ENCODE peak calls at places on chromosomes 6 and 20, in five cellular contexts. I, M, B, J and Q are unnamed samples.
A peak's percentile ranks its signal among the peaks of the same experiment; 100 is the strongest.

GRCh38 chr20:59813948-59814834 is 119.2 kb downstream of the SYCP2 start:
- DNase-seq in I (no peak), M (no peak), B (no peak), J (peak; percentile 53), Q (no peak)

GRCh38 chr6:53465732-53466131 is 79.2 kb downstream of the GCLC start:
- DNase-seq in I (no peak), M (peak; percentile 34), B (no peak), J (no peak), Q (no peak)

GRCh38 chr6:75818061-75818855 is 69.2 kb downstream of the MYO6 start:
- DNase-seq in I (no peak), M (no peak), B (no peak), J (no peak), Q (no peak)

GRCh38 chr20:56171087-56172012 is 77.2 kb upstream of the MC3R start:
- DNase-seq in I (no peak), M (peak; percentile 23), B (no peak), J (no peak), Q (no peak)

GRCh38 chr6:158642097-158642601 is 2.4 kb downstream of the DYNLT1 start:
- DNase-seq in I (peak; percentile 8), M (no peak), B (peak; percentile 51), J (no peak), Q (peak; percentile 52)

GRCh38 chr6:22042713-22043112 is 254.1 kb downstream of the PRL start:
- DNase-seq in I (no peak), M (peak; percentile 37), B (no peak), J (peak; percentile 71), Q (no peak)

GRCh38 chr6:3659748-3660147 is 91.8 kb downstream of the PXDC1 start:
- DNase-seq in I (no peak), M (no peak), B (no peak), J (no peak), Q (no peak)

GRCh38 chr6:101458341-101458740 is 64.8 kb downstream of the GRIK2 start:
- DNase-seq in I (no peak), M (no peak), B (no peak), J (peak; percentile 36), Q (no peak)

GRCh38 chr6:34658605-34659218 is 37.9 kb downstream of the ILRUN start:
- DNase-seq in I (no peak), M (no peak), B (no peak), J (no peak), Q (no peak)

GRCh38 chr20:62149532-62150235 is 6.1 kb downstream of the SS18L1 start:
- DNase-seq in I (no peak), M (no peak), B (peak; percentile 58), J (no peak), Q (no peak)

GRCh38 chr20:41174373-41174772 is 37.0 kb downstream of the PLCG1 start:
- DNase-seq in I (peak; percentile 6), M (no peak), B (no peak), J (no peak), Q (peak; percentile 66)

GRCh38 chr20:41171736-41172295 is 34.5 kb downstream of the PLCG1 start:
- DNase-seq in I (no peak), M (no peak), B (no peak), J (no peak), Q (peak; percentile 50)

GRCh38 chr6:157715766-157716171 is 107.3 kb upstream of the SNX9 start:
- DNase-seq in I (no peak), M (peak; percentile 52), B (no peak), J (peak; percentile 89), Q (peak; percentile 85)

GRCh38 chr6:76351275-76351674 is 278.8 kb upstream of the IMPG1 start:
- DNase-seq in I (no peak), M (peak; percentile 63), B (no peak), J (no peak), Q (no peak)

GRCh38 chr20:36085686-36086267 is 68.8 kb upstream of the EPB41L1 start:
- DNase-seq in I (no peak), M (peak; percentile 43), B (peak; percentile 82), J (peak; percentile 86), Q (no peak)

GRCh38 chr6:167350731-167351655 is 26.1 kb downstream of the TTLL2 start:
- DNase-seq in I (peak; percentile 81), M (peak; percentile 76), B (peak; percentile 86), J (peak; percentile 81), Q (peak; percentile 73)

GRCh38 chr20:18496042-18496441 is 983 bp downstream of the RBBP9 start:
- DNase-seq in I (no peak), M (no peak), B (no peak), J (no peak), Q (no peak)

GRCh38 chr20:37346526-37347346 is 796 bp downstream of the SRC start:
- DNase-seq in I (no peak), M (no peak), B (peak; percentile 72), J (peak; percentile 82), Q (no peak)

GRCh38 chr6:155274533-155274932 is 10.7 kb downstream of the CLDN20 start:
- DNase-seq in I (no peak), M (no peak), B (no peak), J (no peak), Q (no peak)

GRCh38 chr6:27517928-27518787 is 45.3 kb upstream of the ZNF184 start:
- DNase-seq in I (no peak), M (no peak), B (no peak), J (no peak), Q (no peak)

GRCh38 chr6:24910850-24911712 is 24.7 kb downstream of the RIPOR2 start:
- DNase-seq in I (peak; percentile 50), M (peak; percentile 47), B (peak; percentile 89), J (peak; percentile 79), Q (peak; percentile 80)

GRCh38 chr6:85459224-85459901 is 9.5 kb downstream of the NT5E start:
- DNase-seq in I (no peak), M (no peak), B (no peak), J (no peak), Q (no peak)

GRCh38 chr6:11410539-11411307 is 126.8 kb upstream of the TMEM170B start:
- DNase-seq in I (no peak), M (no peak), B (no peak), J (no peak), Q (no peak)

GRCh38 chr6:132648356-132648755 is 10.6 kb downstream of the TAAR1 start:
- DNase-seq in I (no peak), M (no peak), B (no peak), J (no peak), Q (no peak)

GRCh38 chr6:116451916-116452315 is 9.3 kb upstream of the CALHM6 start:
- DNase-seq in I (no peak), M (no peak), B (no peak), J (no peak), Q (no peak)

GRCh38 chr6:147468634-147469033 is 39.9 kb upstream of the SAMD5 start:
- DNase-seq in I (no peak), M (no peak), B (no peak), J (no peak), Q (no peak)

GRCh38 chr20:21182832-21183563 is 57.1 kb downstream of the KIZ start:
- DNase-seq in I (no peak), M (no peak), B (no peak), J (peak; percentile 77), Q (no peak)

GRCh38 chr6:161101517-161101916 is 109.9 kb downstream of the MAP3K4 start:
- DNase-seq in I (no peak), M (no peak), B (no peak), J (no peak), Q (no peak)

GRCh38 chr20:61502433-61502832 is 250.4 kb downstream of the CDH4 start:
- DNase-seq in I (no peak), M (no peak), B (no peak), J (no peak), Q (no peak)

GRCh38 chr6:16163535-16164300 is 34.8 kb downstream of the MYLIP start:
- DNase-seq in I (no peak), M (no peak), B (no peak), J (no peak), Q (no peak)

GRCh38 chr6:125745281-125746018 is 4.0 kb upstream of the HEY2 start:
- DNase-seq in I (no peak), M (peak; percentile 51), B (no peak), J (no peak), Q (no peak)

GRCh38 chr20:58697201-58697866 is 4.7 kb downstream of the NPEPL1 start:
- DNase-seq in I (no peak), M (no peak), B (no peak), J (peak; percentile 43), Q (no peak)

GRCh38 chr20:11409526-11409925 is 508.2 kb upstream of the BTBD3 start:
- DNase-seq in I (no peak), M (no peak), B (no peak), J (no peak), Q (no peak)
- H3K36me3 ChIP-seq in I (no peaks in the 10 kb centered on the region), M (no peaks in the 10 kb centered on the region), B (no peaks in the 10 kb centered on the region), J (no peaks in the 10 kb centered on the region), Q (no peaks in the 10 kb centered on the region)

GRCh38 chr6:170291271-170292110 is 613 bp upstream of the DLL1 start:
- DNase-seq in I (peak; percentile 55), M (peak; percentile 62), B (peak; percentile 84), J (peak; percentile 94), Q (no peak)

GRCh38 chr6:170293411-170293844 is 2.5 kb upstream of the DLL1 start:
- DNase-seq in I (no peak), M (no peak), B (no peak), J (no peak), Q (no peak)

GRCh38 chr6:170293881-170294755 is 3.2 kb upstream of the DLL1 start:
- DNase-seq in I (no peak), M (no peak), B (no peak), J (no peak), Q (no peak)

GRCh38 chr6:170292111-170292777 is 1.4 kb upstream of the DLL1 start:
- DNase-seq in I (no peak), M (no peak), B (no peak), J (no peak), Q (no peak)

GRCh38 chr6:170292778-170293164 is 1.9 kb upstream of the DLL1 start:
- DNase-seq in I (no peak), M (no peak), B (no peak), J (no peak), Q (no peak)
- TF ChIP-seq CTCF in I (no peak), M (no peak), B (no peak), J (no peak), Q (no peak)

DNA sequence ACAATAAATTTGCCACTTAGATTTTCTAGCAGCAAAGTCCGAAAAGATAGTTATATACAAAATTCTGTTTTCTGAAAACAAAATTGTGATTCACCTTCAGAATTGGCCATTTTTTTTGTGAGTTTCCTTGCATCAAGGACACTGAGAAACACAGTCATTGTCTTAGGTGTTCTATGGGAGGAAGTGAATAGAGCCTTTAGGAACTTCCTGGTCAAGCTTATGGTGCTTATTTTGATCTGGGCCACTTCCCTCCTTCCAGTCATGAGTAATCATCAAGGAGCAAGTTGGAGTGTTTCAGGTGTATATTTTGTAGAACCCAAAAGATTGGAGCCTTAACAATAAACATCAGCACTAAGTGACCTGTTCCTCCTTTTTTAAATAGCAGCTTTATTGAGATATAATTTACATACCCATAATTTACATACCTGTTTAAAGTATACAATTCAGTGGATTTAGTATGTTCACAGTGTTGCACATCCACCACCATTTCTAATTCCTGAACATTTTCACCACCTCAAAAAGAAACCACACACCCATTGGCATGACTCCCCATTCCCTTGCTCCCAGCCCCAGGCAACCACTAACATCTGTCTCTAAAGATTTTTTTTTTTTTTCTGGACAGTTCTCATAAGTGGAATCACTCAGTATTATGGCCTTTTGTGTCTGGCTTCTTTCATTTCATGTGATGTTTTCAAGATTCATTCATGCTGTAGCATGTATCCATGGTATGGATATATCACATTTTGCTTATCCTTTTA is 17.6 kb downstream of the TMEM74B start:
- DNase-seq in I (no peak), M (no peak), B (no peak), J (no peak), Q (no peak)
- H3K36me3 ChIP-seq in I (peaks cover 43% of the 10 kb centered on the region), M (no peaks in the 10 kb centered on the region), B (peaks cover 99% of the 10 kb centered on the region), J (peaks cover 70% of the 10 kb centered on the region), Q (peaks cover 87% of the 10 kb centered on the region)

GRCh38 chr20:34968020-34968775 is 12.5 kb downstream of the MYH7B start:
- DNase-seq in I (no peak), M (no peak), B (peak; percentile 41), J (no peak), Q (no peak)
- TF ChIP-seq CTCF in I (no peak), M (no peak), B (no peak), J (no peak), Q (no peak)